ENCODE peak calls at places on chromosomes 16 and 17, in ten cellular contexts. V is kidney, P is epithelial cell of esophagus, K is stomach, I is heart right ventricle, N is brain microvascular endothelial cell, O is dorsolateral prefrontal cortex, L is astrocyte of the spinal cord, F is AG04450, X is PC-9. Q is an unnamed sample.

GRCh38 chr17:14741516-14741915 is 440.6 kb downstream of the HS3ST3B1 start:
- DNase-seq in V (no peak), P (peak), K (no peak), I (no peak), N (peak), O (no peak), L (peak), F (no peak), X (no peak), Q (no peak)

GRCh38 chr17:80649200-80649644 is 104.6 kb downstream of the RPTOR start:
- DNase-seq in V (no peak), P (peak), K (no peak), I (no peak), N (no peak), O (no peak), L (no peak), F (no peak), X (no peak), Q (no peak)

GRCh38 chr17:40355123-40355803 is 9.3 kb downstream of the GJD3 start:
- DNase-seq in V (peak), P (peak), K (peak), I (peak), N (no peak), O (peak), L (peak), F (no peak), X (peak), Q (peak)

GRCh38 chr17:28511858-28512461 is 5.8 kb downstream of the FOXN1 start:
- DNase-seq in V (no peak), P (no peak), K (no peak), I (no peak), N (no peak), O (no peak), L (no peak), F (no peak), X (no peak), Q (no peak)

GRCh38 chr16:21226749-21227148 is 6.8 kb upstream of the ANKS4B start:
- DNase-seq in V (no peak), P (no peak), K (no peak), I (no peak), N (no peak), O (no peak), L (no peak), F (no peak), X (no peak), Q (no peak)

GRCh38 chr16:87422106-87422505 is 30.0 kb downstream of the MAP1LC3B start:
- DNase-seq in V (no peak), P (no peak), K (no peak), I (no peak), N (no peak), O (no peak), L (no peak), F (no peak), X (no peak), Q (no peak)

GRCh38 chr17:64077409-64077808 is 52.5 kb downstream of the ERN1 start:
- DNase-seq in V (no peak), P (peak), K (peak), I (no peak), N (no peak), O (no peak), L (no peak), F (no peak), X (peak), Q (no peak)

GRCh38 chr17:45320349-45320930 is 3.6 kb upstream of the MAP3K14 start:
- DNase-seq in V (peak), P (no peak), K (no peak), I (no peak), N (peak), O (no peak), L (peak), F (no peak), X (peak), Q (no peak)

GRCh38 chr17:57284984-57285646 is 28.8 kb downstream of the MSI2 start:
- DNase-seq in V (no peak), P (no peak), K (no peak), I (no peak), N (no peak), O (no peak), L (no peak), F (no peak), X (no peak), Q (peak)

GRCh38 chr17:44661835-44662234 is 5.6 kb downstream of the MEIOC start:
- DNase-seq in V (no peak), P (no peak), K (no peak), I (no peak), N (no peak), O (no peak), L (no peak), F (no peak), X (no peak), Q (no peak)

GRCh38 chr16:17647879-17648649 is 177.3 kb upstream of the XYLT1 start:
- DNase-seq in V (no peak), P (no peak), K (no peak), I (no peak), N (no peak), O (no peak), L (no peak), F (no peak), X (no peak), Q (no peak)

GRCh38 chr17:77831497-77832179 is 126.9 kb upstream of the TNRC6C start:
- DNase-seq in V (no peak), P (no peak), K (no peak), I (no peak), N (peak), O (peak), L (peak), F (peak), X (no peak), Q (no peak)

GRCh38 chr17:17008998-17009397 is 33.3 kb upstream of the MPRIP start:
- DNase-seq in V (peak), P (no peak), K (no peak), I (no peak), N (no peak), O (no peak), L (no peak), F (no peak), X (no peak), Q (no peak)

GRCh38 chr16:57845115-57845514 is 42.8 kb upstream of the KIFC3 start:
- DNase-seq in V (no peak), P (no peak), K (no peak), I (no peak), N (no peak), O (no peak), L (no peak), F (no peak), X (no peak), Q (no peak)

GRCh38 chr17:44940321-44940720 is 7.3 kb downstream of the KIF18B start:
- DNase-seq in V (no peak), P (peak), K (no peak), I (no peak), N (no peak), O (no peak), L (no peak), F (no peak), X (peak), Q (no peak)

GRCh38 chr17:76013377-76013932 is 12.8 kb downstream of the CDK3 start:
- DNase-seq in V (no peak), P (no peak), K (no peak), I (no peak), N (no peak), O (no peak), L (no peak), F (no peak), X (no peak), Q (no peak)

GRCh38 chr16:28494141-28494851 is at the start of gene APOBR:
- DNase-seq in V (peak), P (no peak), K (peak), I (peak), N (no peak), O (no peak), L (no peak), F (no peak), X (no peak), Q (peak)

GRCh38 chr16:30948087-30948955 is 547 bp upstream of the ORAI3 start:
- DNase-seq in V (peak), P (peak), K (peak), I (peak), N (peak), O (peak), L (peak), F (peak), X (peak), Q (peak)

GRCh38 chr17:79125503-79125902 is 50.9 kb downstream of the ENGASE start:
- DNase-seq in V (no peak), P (no peak), K (no peak), I (no peak), N (no peak), O (no peak), L (no peak), F (no peak), X (no peak), Q (no peak)

GRCh38 chr16:53509906-53510703 is 7.1 kb upstream of the AKTIP start:
- DNase-seq in V (peak), P (peak), K (peak), I (peak), N (peak), O (peak), L (peak), F (peak), X (peak), Q (peak)
- TF ChIP-seq CTCF in V (peak), P (peak), K (peak), I (peak), N (peak), O (peak), L (peak), F (peak), X (peak), Q (peak)

GRCh38 chr17:83076930-83077329 is 2.5 kb upstream of the METRNL start:
- DNase-seq in V (no peak), P (no peak), K (no peak), I (no peak), N (no peak), O (no peak), L (no peak), F (no peak), X (peak), Q (peak)
- TF ChIP-seq CTCF in V (peak), P (peak), K (peak), I (no peak), N (peak), O (no peak), L (peak), F (no peak), X (peak), Q (peak)

GRCh38 chr16:25390761-25391160 is 133.1 kb upstream of the ZKSCAN2 start:
- DNase-seq in V (no peak), P (no peak), K (no peak), I (no peak), N (no peak), O (no peak), L (no peak), F (no peak), X (no peak), Q (no peak)

GRCh38 chr16:25395528-25395927 is 137.9 kb upstream of the ZKSCAN2 start:
- DNase-seq in V (no peak), P (no peak), K (no peak), I (no peak), N (no peak), O (no peak), L (no peak), F (no peak), X (no peak), Q (no peak)
- TF ChIP-seq CTCF in V (no peak), P (no peak), K (no peak), I (no peak), N (no peak), O (no peak), L (no peak), F (no peak), X (no peak), Q (no peak)

DNA sequence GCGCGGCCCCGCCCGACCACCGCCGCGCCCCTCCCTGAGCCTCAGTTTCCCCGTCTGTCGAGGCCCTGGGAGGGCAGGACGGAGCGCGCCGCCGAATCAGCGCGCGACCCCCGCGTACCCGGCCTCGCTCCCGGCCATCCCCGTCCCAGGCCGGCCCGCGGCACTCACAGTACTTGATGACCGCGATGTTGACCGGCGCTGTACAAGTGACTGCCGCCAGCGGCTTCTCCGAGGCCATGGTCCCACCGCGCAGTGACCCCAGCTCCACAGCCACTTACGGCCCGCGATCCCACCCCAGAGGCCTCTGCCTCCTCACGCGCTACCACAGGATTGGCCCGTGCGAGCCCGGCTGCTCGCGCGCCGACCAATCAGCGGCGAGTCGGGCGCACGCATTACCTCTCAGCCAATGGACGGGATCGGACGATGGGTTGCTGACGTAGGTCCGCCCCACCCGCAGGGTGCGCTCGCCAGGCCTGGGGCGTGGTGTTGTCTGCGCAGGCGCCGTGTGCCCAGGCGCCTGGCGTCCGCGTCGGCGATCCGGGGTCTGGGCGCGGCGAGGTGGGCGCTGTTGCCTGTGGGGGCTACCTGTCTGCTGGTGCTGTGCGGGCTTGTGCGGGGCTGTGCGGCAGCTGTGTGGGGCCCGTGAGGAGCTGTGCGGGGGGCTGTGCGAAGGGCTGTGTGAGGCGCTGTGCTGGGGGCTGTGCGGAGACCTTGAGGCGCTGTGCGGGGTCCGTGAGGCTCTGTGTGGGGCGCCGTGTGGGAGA is at the start of gene MVD:
- DNase-seq in V (peak), P (peak), K (peak), I (peak), N (peak), O (peak), L (peak), F (peak), X (peak), Q (peak)
- TF ChIP-seq CTCF in V (peak), P (no peak), K (no peak), I (no peak), N (no peak), O (no peak), L (no peak), F (peak), X (no peak), Q (no peak)

DNA sequence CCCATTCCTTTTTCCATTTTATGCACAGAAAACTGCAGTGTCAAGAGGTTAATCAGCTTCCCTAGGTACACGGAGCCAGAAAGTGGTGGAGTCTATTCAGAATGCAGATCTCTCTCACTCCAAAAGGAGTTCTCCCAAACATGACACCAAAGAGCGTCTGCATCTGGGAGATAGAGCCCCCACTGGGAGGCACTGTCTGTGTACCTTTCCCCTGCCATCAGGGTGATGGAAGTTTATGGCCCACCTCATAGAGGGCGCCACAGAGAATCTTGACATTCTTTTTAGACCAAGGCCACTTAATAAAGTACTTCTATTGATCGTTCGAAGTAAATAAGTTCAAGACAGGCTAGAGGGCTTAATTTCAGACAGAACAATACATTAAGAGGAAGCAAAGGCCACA is 493.7 kb upstream of the ERCC4 start:
- DNase-seq in V (no peak), P (no peak), K (no peak), I (no peak), N (no peak), O (no peak), L (no peak), F (no peak), X (no peak), Q (no peak)
- TF ChIP-seq CTCF in V (peak), P (no peak), K (no peak), I (no peak), N (peak), O (no peak), L (no peak), F (no peak), X (no peak), Q (no peak)

GRCh38 chr17:73595068-73595865 is 49.0 kb downstream of the SDK2 start:
- DNase-seq in V (no peak), P (peak), K (peak), I (peak), N (no peak), O (no peak), L (no peak), F (no peak), X (no peak), Q (peak)
- TF ChIP-seq CTCF in V (peak), P (peak), K (no peak), I (no peak), N (no peak), O (peak), L (peak), F (peak), X (no peak), Q (no peak)

GRCh38 chr16:72182976-72183375 is 11.0 kb upstream of the PMFBP1 start:
- DNase-seq in V (no peak), P (no peak), K (no peak), I (no peak), N (no peak), O (no peak), L (no peak), F (no peak), X (no peak), Q (no peak)
- TF ChIP-seq CTCF in V (no peak), P (no peak), K (no peak), I (no peak), N (no peak), O (no peak), L (no peak), F (no peak), X (no peak), Q (no peak)

DNA sequence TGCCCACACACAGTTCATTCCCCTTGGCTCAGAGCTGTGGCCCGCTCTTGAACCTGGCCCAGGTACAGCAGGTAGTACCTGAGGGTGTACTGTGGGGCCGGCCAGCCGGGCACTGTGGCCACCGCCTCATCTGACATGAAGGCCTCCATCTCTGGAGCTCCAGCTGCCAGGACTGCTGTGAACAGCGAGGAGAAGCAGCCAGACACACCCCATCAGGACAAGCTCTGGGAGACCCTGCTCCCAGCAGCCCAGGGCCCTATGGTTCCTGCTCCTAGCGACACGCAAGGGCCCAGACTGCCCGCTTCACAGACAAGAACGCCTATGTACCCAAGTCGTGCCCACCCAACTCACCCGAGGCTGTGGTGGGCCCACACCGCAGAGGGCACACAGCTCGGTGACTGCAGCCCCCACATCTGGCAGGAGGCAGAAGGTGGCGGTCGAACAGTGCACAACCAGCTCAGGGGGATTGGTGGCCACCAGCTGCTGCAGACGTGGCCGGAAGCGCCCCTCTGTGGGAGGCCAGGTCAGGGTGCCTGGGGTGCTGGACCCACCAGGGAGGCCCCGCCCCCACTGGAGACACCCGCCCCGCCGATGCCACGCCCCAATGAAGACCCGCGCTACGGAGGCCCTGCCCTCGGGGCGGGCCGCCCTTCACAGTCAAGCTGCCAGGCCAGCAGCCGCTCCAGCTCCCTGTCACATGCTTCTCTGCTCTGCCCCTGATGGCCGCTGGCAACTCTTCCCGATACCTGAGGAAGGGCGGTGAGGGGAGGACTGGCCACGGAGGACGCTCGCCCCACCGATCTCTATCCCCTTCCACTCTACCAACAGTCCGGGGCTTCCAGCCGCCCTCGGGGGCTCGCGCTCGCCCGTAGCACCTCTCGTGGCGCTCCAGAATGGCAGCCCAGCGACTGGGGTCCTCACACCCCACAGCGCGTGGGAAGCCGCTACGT is 1.1 kb upstream of the STUB1 start:
- DNase-seq in V (peak), P (peak), K (peak), I (peak), N (no peak), O (peak), L (peak), F (no peak), X (peak), Q (peak)
- TF ChIP-seq CTCF in V (no peak), P (no peak), K (no peak), I (no peak), N (no peak), O (no peak), L (no peak), F (no peak), X (no peak), Q (no peak)

DNA sequence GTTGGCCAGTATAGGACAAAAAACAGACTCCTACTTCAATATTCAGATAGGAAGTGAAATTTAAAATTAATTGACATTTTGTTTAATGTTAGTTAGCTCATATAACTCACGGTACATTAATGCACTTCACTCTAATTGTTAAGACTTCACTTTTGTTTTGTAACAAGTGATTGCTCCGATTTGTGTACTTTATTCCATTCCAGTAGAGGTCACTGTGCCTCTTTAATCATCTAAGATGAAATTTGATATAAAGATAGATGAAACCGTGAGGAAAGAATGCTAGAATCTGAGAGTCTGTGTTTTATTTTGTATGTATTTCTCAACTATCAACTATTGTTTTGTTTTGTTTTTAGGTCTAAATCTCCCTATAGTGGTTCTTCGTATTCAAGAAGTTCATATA is 29.0 kb downstream of the RBBP6 start:
- DNase-seq in V (no peak), P (peak), K (no peak), I (no peak), N (no peak), O (no peak), L (peak), F (no peak), X (no peak), Q (no peak)
- TF ChIP-seq CTCF in V (peak), P (peak), K (no peak), I (no peak), N (peak), O (peak), L (peak), F (peak), X (peak), Q (no peak)

Q was measured in GM10248.